ENCODE peak calls at places on chromosome 7, in ten cellular contexts. Q is HCT116; A is activated naive CD4-positive, alpha-beta T cell treated with anti-CD3 and anti-CD28 coated beads, Interleukin-2, amount 50 U/mL, for 72 hours; T is K562; J is Right ventricle myocardium superior; B is B cell; Y is foreskin keratinocyte; O is naive thymus-derived CD4-positive, alpha-beta T cell; N is naive B cell; P is gastrocnemius medialis. M is an unnamed sample.

GRCh38 chr7:139094596-139094995 is 14.9 kb downstream of the ZC3HAV1 start:
- ATAC-seq in Q (no peak), A (peak; percentile 23), T (no peak), J (no peak), B (no peak), Y (no peak), O (peak; percentile 0), N (peak; percentile 2), P (no peak), M (peak; percentile 57)

GRCh38 chr7:135879238-135879637 is 97.9 kb downstream of the MTPN start:
- ATAC-seq in Q (no peak), A (no peak), T (no peak), J (no peak), B (no peak), Y (peak; percentile 23), O (no peak), N (no peak), P (no peak), M (no peak)

GRCh38 chr7:52689912-52690311 is 345.5 kb upstream of the POM121L12 start:
- ATAC-seq in Q (no peak), A (no peak), T (no peak), J (no peak), B (no peak), Y (no peak), O (no peak), N (no peak), P (no peak), M (no peak)

GRCh38 chr7:127588697-127589482 is 679 bp downstream of the ARF5 start:
- ATAC-seq in Q (peak; percentile 63), A (peak; percentile 3), T (peak; percentile 70), J (peak; percentile 40), B (no peak), Y (peak; percentile 38), O (peak; percentile 10), N (no peak), P (peak; percentile 38), M (peak; percentile 18)

GRCh38 chr7:36289833-36290661 is 99.6 kb upstream of the ANLN start:
- ATAC-seq in Q (peak; percentile 68), A (no peak), T (no peak), J (no peak), B (no peak), Y (no peak), O (no peak), N (no peak), P (peak; percentile 73), M (no peak)

GRCh38 chr7:66664590-66665293 is 36.1 kb downstream of the KCTD7 start:
- ATAC-seq in Q (no peak), A (no peak), T (peak; percentile 67), J (no peak), B (no peak), Y (no peak), O (peak; percentile 18), N (no peak), P (no peak), M (no peak)

GRCh38 chr7:149209518-149210269 is 14.3 kb downstream of the ZNF282 start:
- ATAC-seq in Q (peak; percentile 94), A (peak; percentile 88), T (peak; percentile 93), J (no peak), B (peak; percentile 47), Y (peak; percentile 96), O (peak; percentile 73), N (peak; percentile 46), P (peak; percentile 34), M (no peak)

GRCh38 chr7:48964074-48964473 is 39.7 kb downstream of the CDC14C start:
- ATAC-seq in Q (no peak), A (no peak), T (no peak), J (no peak), B (no peak), Y (no peak), O (peak; percentile 37), N (no peak), P (no peak), M (no peak)